ENCODE peak calls at places on chromosomes 4 and X, in five cellular contexts. B is C1 segment of cervical spinal cord, Q is astrocyte of the spinal cord, Y is H7, O is caudate nucleus. X is an unnamed sample.

GRCh38 chrX:50680990-50681389 is 133.0 kb downstream of the SHROOM4 start:
- DNase-seq in O (no peak), Y (peak), B (no peak), Q (no peak), X (no peak)

GRCh38 chrX:70907900-70908299 is 611 bp downstream of the TEX11 start:
- DNase-seq in Q (no peak), B (no peak), Y (no peak), O (no peak), X (no peak)

GRCh38 chrX:47991263-47992092 is 12.3 kb downstream of the ZNF182 start:
- DNase-seq in O (no peak), B (no peak), Q (peak), Y (no peak), X (no peak)

GRCh38 chr4:187664011-187664410 is 331.6 kb upstream of the ZFP42 start:
- DNase-seq in Y (no peak), B (no peak), Q (no peak), O (no peak), X (no peak)

GRCh38 chr4:97238956-97239698 is 904.1 kb downstream of the STPG2 start:
- DNase-seq in Q (no peak), O (no peak), B (no peak), Y (no peak), X (no peak)

GRCh38 chrX:106726485-106727437 is at the start of gene RNF128:
- DNase-seq in O (no peak), B (no peak), Y (peak), Q (peak), X (peak)

GRCh38 chrX:108307408-108308085 is 130.7 kb downstream of the COL4A6 start:
- DNase-seq in B (no peak), Y (no peak), O (no peak), Q (no peak), X (no peak)

GRCh38 chr4:39046243-39046642 is 14.0 kb upstream of the TMEM156 start:
- DNase-seq in O (no peak), Q (peak), Y (no peak), B (no peak), X (no peak)

GRCh38 chrX:46704767-46705386 is 54.0 kb downstream of the SLC9A7 start:
- DNase-seq in Q (peak), O (no peak), B (no peak), Y (no peak), X (no peak)

GRCh38 chr4:185380320-185380719 is 15.4 kb downstream of the LRP2BP start:
- DNase-seq in Y (no peak), Q (no peak), O (no peak), B (no peak), X (no peak)

GRCh38 chr4:39758176-39758575 is 60.2 kb downstream of the UBE2K start:
- DNase-seq in Y (no peak), Q (no peak), B (no peak), O (no peak), X (no peak)

GRCh38 chr4:3858046-3858730 is 92.0 kb downstream of the ADRA2C start:
- DNase-seq in O (no peak), Q (no peak), Y (peak), B (no peak), X (no peak)

GRCh38 chr4:56689231-56689630 is 8.1 kb upstream of the HOPX start:
- DNase-seq in Y (no peak), O (no peak), Q (peak), B (no peak), X (no peak)

GRCh38 chrX:54540289-54540688 is 10.3 kb downstream of the GNL3L start:
- DNase-seq in Y (no peak), O (no peak), B (no peak), Q (peak), X (no peak)

GRCh38 chrX:20059467-20060128 is 57.1 kb downstream of the MAP7D2 start:
- DNase-seq in Y (no peak), O (no peak), B (no peak), Q (no peak), X (no peak)

GRCh38 chr4:120977435-120977997 is 55.0 kb upstream of the PRDM5 start:
- DNase-seq in B (no peak), Q (peak), Y (peak), O (no peak), X (no peak)

GRCh38 chr4:21507439-21507838 is 441.1 kb downstream of the KCNIP4 start:
- DNase-seq in Y (no peak), B (no peak), O (no peak), Q (peak), X (no peak)

GRCh38 chrX:148893395-148893794 is 393.0 kb downstream of the AFF2 start:
- DNase-seq in O (no peak), Q (no peak), B (no peak), Y (no peak), X (no peak)

GRCh38 chr4:8283631-8284121 is 14.1 kb downstream of the HTRA3 start:
- DNase-seq in Q (no peak), O (no peak), B (no peak), Y (peak), X (no peak)

GRCh38 chrX:53317365-53318069 is 36.1 kb upstream of the IQSEC2 start:
- DNase-seq in Y (peak), B (peak), O (peak), Q (peak), X (peak)